ENCODE peak calls at places on chromosomes 1 and 21, in four cellular contexts. N, A, U and D are unnamed samples.
A peak's percentile ranks its signal among the peaks of the same experiment; 100 is the strongest.

GRCh38 chr21:38499296-38499695 is 1.0 kb upstream of the ERG start:
- DNase-seq in N (no peak), A (no peak), U (no peak), D (no peak)

GRCh38 chr1:207959141-207959825 is 48.4 kb upstream of the CD34 start:
- DNase-seq in U (peak; percentile 94), N (peak; percentile 92), A (no peak), D (peak; percentile 81)

GRCh38 chr21:35843911-35844667 is 216.2 kb downstream of the SETD4 start:
- DNase-seq in U (no peak), N (no peak), A (no peak), D (no peak)

GRCh38 chr21:35565204-35565611 is 495.1 kb downstream of the SETD4 start:
- DNase-seq in A (no peak), N (peak; percentile 50), U (no peak), D (no peak)

GRCh38 chr1:82453511-82454185 is 652.9 kb downstream of the ADGRL2 start:
- DNase-seq in N (no peak), U (no peak), A (no peak), D (no peak)

GRCh38 chr1:99544328-99544727 is 101.6 kb upstream of the PALMD start:
- DNase-seq in U (no peak), N (no peak), A (no peak), D (no peak)

GRCh38 chr1:89262643-89263042 is 10.0 kb downstream of the GBP5 start:
- DNase-seq in U (no peak), A (no peak), N (no peak), D (no peak)

GRCh38 chr1:205183676-205184335 is 27.7 kb downstream of the DSTYK start:
- DNase-seq in N (peak; percentile 35), A (no peak), U (no peak), D (no peak)

GRCh38 chr1:39398278-39399010 is 93.0 kb upstream of the BMP8A start:
- DNase-seq in N (peak; percentile 52), A (no peak), U (peak; percentile 82), D (peak; percentile 70)

GRCh38 chr21:45895778-45896370 is 85.7 kb upstream of the COL6A1 start:
- DNase-seq in N (peak; percentile 9), A (no peak), U (no peak), D (no peak)

GRCh38 chr1:54275349-54275748 is 75.4 kb downstream of the MRPL37 start:
- DNase-seq in U (peak; percentile 91), A (no peak), N (peak; percentile 79), D (no peak)

GRCh38 chr1:214281902-214282695 is 1.1 kb downstream of the SMYD2 start:
- DNase-seq in U (peak; percentile 85), N (peak; percentile 77), A (peak; percentile 18), D (no peak)

GRCh38 chr1:24743404-24744211 is 1.6 kb upstream of the CLIC4 start:
- DNase-seq in U (no peak), A (peak; percentile 60), N (no peak), D (no peak)

GRCh38 chr1:179995576-179995975 is 41.0 kb downstream of the CEP350 start:
- DNase-seq in N (no peak), A (no peak), U (no peak), D (no peak)

GRCh38 chr1:59081795-59082194 is 215.1 kb upstream of the FGGY start:
- DNase-seq in N (no peak), U (no peak), A (no peak), D (no peak)

GRCh38 chr1:161725888-161726630 is 4.7 kb downstream of the FCRLB start:
- DNase-seq in A (peak; percentile 63), N (peak; percentile 53), U (peak; percentile 75), D (peak; percentile 77)

GRCh38 chr1:199799116-199799515 is 228.4 kb upstream of the NR5A2 start:
- DNase-seq in N (no peak), A (no peak), U (no peak), D (no peak)

GRCh38 chr1:161427733-161428516 is 60.2 kb upstream of the CFAP126 start:
- DNase-seq in U (no peak), N (no peak), A (no peak), D (no peak)

GRCh38 chr21:41895643-41896493 is 16.7 kb upstream of the PRDM15 start:
- DNase-seq in A (peak; percentile 46), N (no peak), U (peak; percentile 52), D (no peak)

GRCh38 chr1:228830954-228831481 is 95.7 kb downstream of the RHOU start:
- DNase-seq in A (no peak), U (no peak), N (no peak), D (no peak)

GRCh38 chr1:20358761-20359263 is 68.1 kb downstream of the VWA5B1 start:
- DNase-seq in U (no peak), N (peak; percentile 83), A (no peak), D (peak; percentile 75)

GRCh38 chr1:59357645-59358044 is 60.8 kb downstream of the FGGY start:
- DNase-seq in A (no peak), U (no peak), N (no peak), D (no peak)

GRCh38 chr1:78491311-78492071 is 717 bp downstream of the PTGFR start:
- DNase-seq in A (no peak), N (peak; percentile 30), U (peak; percentile 68), D (peak; percentile 63)
- H3K4me3 ChIP-seq in A (no peak overlapping the region), N (peak overlapping the region; percentile 50), U (peak overlapping the region; percentile 41), D (peak overlapping the region; percentile 48)

DNA sequence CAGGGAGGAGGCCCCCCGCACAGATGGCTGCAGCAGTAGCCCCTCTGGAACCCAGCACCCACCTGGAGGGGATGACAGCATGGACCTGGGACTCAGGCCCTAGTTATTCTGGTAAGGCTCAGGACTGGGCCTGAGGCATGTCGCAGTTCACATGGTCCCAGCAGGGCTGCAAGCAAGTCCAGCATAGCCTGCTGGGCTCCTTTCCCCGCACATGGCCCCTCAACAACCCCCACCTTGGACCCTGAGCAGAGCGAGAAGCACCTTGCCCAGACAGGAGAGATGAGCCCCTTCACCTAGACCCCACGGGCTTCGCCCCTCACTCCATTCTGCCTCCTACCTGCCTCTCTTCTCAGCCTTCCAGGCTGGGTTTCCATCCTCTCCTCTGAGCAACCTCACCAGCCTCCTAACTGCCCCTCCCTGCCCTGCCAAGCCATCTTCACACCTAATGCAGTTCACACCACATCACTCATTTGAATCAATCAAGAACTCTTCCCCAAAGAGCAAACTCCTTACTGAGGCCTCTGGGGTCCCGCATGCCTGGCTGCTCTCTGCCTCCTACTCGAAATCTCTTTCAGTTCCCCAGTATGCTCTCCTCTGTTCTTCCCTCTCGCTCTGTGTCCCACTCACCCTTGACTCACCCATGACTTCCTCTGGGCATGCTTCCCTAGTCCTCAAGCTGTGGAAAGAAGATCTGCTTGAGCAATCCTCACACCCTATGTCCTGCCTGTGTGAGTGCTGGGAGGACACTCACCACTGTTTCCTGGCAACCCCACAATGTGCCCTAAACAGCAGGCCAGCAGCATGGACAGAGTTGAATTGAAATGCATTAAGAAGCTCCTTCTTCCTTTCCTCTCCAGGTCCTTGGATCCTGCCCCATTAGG is 9.4 kb upstream of the THEMIS2 start:
- DNase-seq in U (peak; percentile 78), A (peak; percentile 41), N (peak; percentile 78), D (peak; percentile 72)
- H3K27ac ChIP-seq in U (peak overlapping the region; percentile 64), A (no peak overlapping the region), N (peak overlapping the region; percentile 18), D (peak overlapping the region; percentile 86)

GRCh38 chr1:3746389-3746783 is 5.9 kb upstream of the CCDC27 start:
- DNase-seq in N (peak; percentile 57), U (no peak), A (no peak), D (no peak)

GRCh38 chr1:3744646-3745045 is 7.6 kb upstream of the CCDC27 start:
- DNase-seq in A (no peak), U (no peak), N (no peak), D (no peak)

GRCh38 chr1:3745071-3745470 is 7.2 kb upstream of the CCDC27 start:
- DNase-seq in N (no peak), A (no peak), U (no peak), D (no peak)

GRCh38 chr1:3746784-3747521 is 5.3 kb upstream of the CCDC27 start:
- DNase-seq in A (peak; percentile 29), N (peak; percentile 94), U (peak; percentile 93), D (peak; percentile 96)

DNA sequence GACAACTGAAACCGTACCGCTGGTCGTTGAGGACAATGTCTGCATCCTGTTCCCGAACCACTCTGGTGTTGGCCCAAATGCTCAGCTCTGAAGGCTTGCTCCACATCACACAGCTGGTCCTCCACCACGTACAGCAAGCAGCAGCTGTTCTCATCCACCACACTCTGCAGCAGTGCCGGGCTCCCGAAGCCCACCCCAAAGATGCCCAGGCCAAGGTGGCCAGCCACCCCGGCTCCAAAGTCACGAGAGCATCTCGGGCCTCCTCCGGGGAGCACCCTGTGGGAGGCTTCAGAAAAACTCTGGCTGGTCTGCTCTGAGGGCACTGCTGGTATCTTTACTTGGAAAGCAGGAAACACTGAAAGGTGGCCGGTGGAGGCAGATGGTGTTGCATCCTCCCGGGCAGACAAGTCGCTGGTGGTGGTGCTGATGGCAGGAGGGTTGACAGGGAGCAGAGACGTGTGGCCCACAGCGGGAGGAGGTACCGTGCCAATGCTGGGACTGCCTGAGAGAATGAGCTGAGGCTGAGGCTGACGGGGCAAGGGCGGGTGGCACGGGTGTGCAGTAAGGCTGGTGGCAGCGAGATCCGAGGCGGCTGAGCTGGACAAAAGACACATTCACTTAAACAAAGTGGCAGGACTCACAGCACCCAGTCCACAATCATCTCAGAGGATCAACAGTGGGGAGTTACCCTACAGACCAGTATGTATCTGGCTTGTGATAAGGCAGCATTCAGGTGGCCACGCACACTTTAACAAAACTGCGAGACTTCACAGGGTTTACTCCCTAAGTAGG is 6.5 kb upstream of the CCDC27 start:
- DNase-seq in A (no peak), N (no peak), U (no peak), D (no peak)
- H3K4me3 ChIP-seq in A (no peak overlapping the region), N (peak overlapping the region; percentile 97), U (peak overlapping the region; percentile 57), D (no peak overlapping the region)

GRCh38 chr1:75727571-75727970 is 3.1 kb downstream of the ACADM start:
- DNase-seq in A (peak; percentile 56), N (no peak), U (no peak), D (no peak)
- H3K27ac ChIP-seq in A (peak overlapping the region; percentile 95), N (no peak overlapping the region), U (no peak overlapping the region), D (no peak overlapping the region)